ENCODE peak calls at places on chromosomes 12 and 14, in four cellular contexts. O is IMR-90, V is esophagus squamous epithelium, T is gastrocnemius medialis. W is an unnamed sample.
A peak's percentile ranks its signal among the peaks of the same experiment; 100 is the strongest.

GRCh38 chr12:107138990-107139389 is 45.6 kb upstream of the CRY1 start:
- DNase-seq in O (no peak), V (no peak), T (no peak), W (no peak)

GRCh38 chr12:51244269-51244668 is 5.6 kb downstream of the DAZAP2 start:
- DNase-seq in O (peak; percentile 40), V (no peak), T (no peak), W (no peak)

GRCh38 chr14:103530390-103530789 is 1.4 kb downstream of the TRMT61A start:
- DNase-seq in O (peak; percentile 13), V (no peak), T (no peak), W (no peak)

GRCh38 chr14:69079188-69079742 is 73.7 kb downstream of the DCAF5 start:
- DNase-seq in O (peak; percentile 88), V (no peak), T (no peak), W (no peak)

GRCh38 chr12:116389326-116389725 is 111.8 kb upstream of the MED13L start:
- DNase-seq in O (no peak), V (no peak), T (no peak), W (no peak)

GRCh38 chr12:23760495-23760894 is 189.0 kb downstream of the SOX5 start:
- DNase-seq in O (no peak), V (no peak), T (no peak), W (no peak)

GRCh38 chr14:38127784-38128183 is 79.9 kb upstream of the SSTR1 start:
- DNase-seq in O (peak; percentile 47), V (no peak), T (no peak), W (no peak)

GRCh38 chr14:34461334-34462131 is 507 bp downstream of the SPTSSA start:
- DNase-seq in O (peak; percentile 52), V (no peak), T (peak; percentile 37), W (peak; percentile 31)

GRCh38 chr14:31244626-31245025 is 37.0 kb upstream of the HECTD1 start:
- DNase-seq in O (no peak), V (no peak), T (no peak), W (no peak)

GRCh38 chr14:32784408-32784807 is 154.3 kb upstream of the NPAS3 start:
- DNase-seq in O (no peak), V (no peak), T (no peak), W (no peak)

GRCh38 chr12:10122689-10123088 is 7.3 kb downstream of the CLEC7A start:
- DNase-seq in O (no peak), V (no peak), T (no peak), W (no peak)

GRCh38 chr12:132410296-132410625 is 79.7 kb upstream of the FBRSL1 start:
- DNase-seq in O (no peak), V (no peak), T (no peak), W (no peak)

GRCh38 chr12:120290541-120291312 is 976 bp downstream of the RNU4-2 start:
- DNase-seq in O (no peak), V (no peak), T (no peak), W (peak; percentile 34)

GRCh38 chr14:81062816-81063215 is 107.4 kb downstream of the TSHR start:
- DNase-seq in O (peak; percentile 0), V (no peak), T (no peak), W (no peak)

GRCh38 chr14:79016828-79017505 is 846.8 kb downstream of the NRXN3 start:
- DNase-seq in O (peak; percentile 88), V (no peak), T (no peak), W (no peak)

GRCh38 chr12:20695232-20695631 is at the start of gene SLCO1C1:
- DNase-seq in O (no peak), V (no peak), T (no peak), W (no peak)

GRCh38 chr14:41629876-41630275 is 23.2 kb downstream of the LRFN5 start:
- DNase-seq in O (no peak), V (no peak), T (no peak), W (no peak)

GRCh38 chr12:21891763-21892217 is 49.4 kb downstream of the ABCC9 start:
- DNase-seq in O (no peak), V (no peak), T (peak; percentile 65), W (peak; percentile 92)

GRCh38 chr14:77830692-77831091 is 30.8 kb downstream of the ADCK1 start:
- DNase-seq in O (no peak), V (no peak), T (no peak), W (no peak)

GRCh38 chr14:64772394-64772950 is 68.2 kb downstream of the PLEKHG3 start:
- DNase-seq in O (no peak), V (no peak), T (no peak), W (no peak)

GRCh38 chr14:34078117-34078743 is 127.4 kb upstream of the EGLN3 start:
- DNase-seq in O (no peak), V (no peak), T (no peak), W (no peak)

GRCh38 chr12:83826112-83826511 is 1086.5 kb downstream of the SLC6A15 start:
- DNase-seq in O (peak; percentile 28), V (no peak), T (no peak), W (no peak)

GRCh38 chr12:50923361-50924130 is 28.8 kb upstream of the HIGD1C start:
- DNase-seq in O (no peak), V (no peak), T (no peak), W (no peak)

GRCh38 chr12:50052964-50053363 is 4.4 kb upstream of the ASIC1 start:
- DNase-seq in O (no peak), V (no peak), T (no peak), W (no peak)

GRCh38 chr12:44972746-44973421 is 78.0 kb downstream of the DBX2 start:
- DNase-seq in O (no peak), V (no peak), T (no peak), W (no peak)

GRCh38 chr12:111570090-111570961 is 28.8 kb downstream of the ATXN2 start:
- DNase-seq in O (peak; percentile 92), V (no peak), T (no peak), W (no peak)

GRCh38 chr12:105955976-105956375 is 182.8 kb downstream of the NUAK1 start:
- DNase-seq in O (no peak), V (no peak), T (no peak), W (no peak)

GRCh38 chr12:119758236-119758635 is 90.3 kb downstream of the PRKAB1 start:
- DNase-seq in O (no peak), V (no peak), T (no peak), W (no peak)

GRCh38 chr12:16076553-16076952 is 165.4 kb downstream of the DERA start:
- DNase-seq in O (peak; percentile 2), V (no peak), T (no peak), W (no peak)

GRCh38 chr14:106802413-106803364 is 1276.3 kb downstream of the TMEM121 start:
- DNase-seq in O (no peak), V (no peak), T (no peak), W (no peak)

GRCh38 chr12:107225626-107226025 is 132.3 kb upstream of the CRY1 start:
- DNase-seq in O (peak; percentile 42), V (no peak), T (no peak), W (no peak)

GRCh38 chr12:100141998-100142850 is 450 bp downstream of the BLTP3B start:
- DNase-seq in O (no peak), V (no peak), T (peak; percentile 48), W (peak; percentile 88)
- TF ChIP-seq POLR2A in O (peak; percentile 97), V (peak; percentile 86), T (peak; percentile 72), W (no peak)

DNA sequence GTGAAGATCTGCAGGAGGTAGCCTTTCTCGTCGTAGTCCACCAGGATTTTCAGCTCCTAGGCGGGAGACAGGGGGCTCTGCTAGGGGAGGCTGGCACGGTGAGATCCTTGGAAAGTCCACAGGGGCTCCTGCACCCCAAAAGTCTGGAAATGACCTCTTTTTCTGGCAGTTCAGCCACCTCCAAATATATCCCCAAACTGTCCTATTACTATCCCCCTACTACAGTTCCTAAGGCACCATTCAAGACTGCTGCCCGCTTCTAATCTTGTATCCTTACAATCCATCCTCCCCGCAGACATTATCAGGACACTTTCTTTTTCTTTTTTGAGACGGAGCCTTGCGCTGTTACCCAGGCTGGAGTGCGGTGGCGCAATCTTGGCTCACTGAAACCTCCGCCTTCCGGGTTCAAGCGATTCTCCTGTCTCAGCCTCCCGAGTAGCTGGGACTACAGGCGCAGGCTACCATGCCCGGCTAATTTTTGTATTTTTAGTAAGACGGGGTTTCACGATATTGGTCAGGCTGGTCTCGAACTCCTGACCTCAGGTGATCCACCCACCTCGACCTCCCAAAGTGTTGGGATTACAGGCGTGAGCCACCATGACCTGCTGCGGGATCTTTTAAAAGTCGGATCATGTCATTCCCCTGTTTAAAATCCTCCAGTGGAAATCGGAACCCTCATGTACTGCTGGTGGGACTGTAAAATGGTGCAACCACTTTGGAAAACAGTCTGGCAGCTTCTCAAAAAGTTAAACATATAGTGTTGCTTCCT is 18.5 kb downstream of the HPD start:
- DNase-seq in O (no peak), V (no peak), T (no peak), W (no peak)
- TF ChIP-seq CTCF in O (no peak), V (no peak), T (no peak), W (no peak)

GRCh38 chr14:104968153-104968527 is 10.0 kb downstream of the AHNAK2 start:
- DNase-seq in O (peak; percentile 35), V (no peak), T (no peak), W (peak; percentile 80)

GRCh38 chr14:104967414-104968152 is 10.6 kb downstream of the AHNAK2 start:
- DNase-seq in O (no peak), V (no peak), T (no peak), W (peak; percentile 95)

GRCh38 chr14:104965561-104966231 is 12.5 kb downstream of the AHNAK2 start:
- DNase-seq in O (no peak), V (no peak), T (no peak), W (no peak)

GRCh38 chr14:104966261-104967143 is 11.7 kb downstream of the AHNAK2 start:
- DNase-seq in O (no peak), V (no peak), T (no peak), W (no peak)

GRCh38 chr14:104967144-104967413 is 11.1 kb downstream of the AHNAK2 start:
- DNase-seq in O (no peak), V (no peak), T (no peak), W (no peak)
- H3K4me3 ChIP-seq in O (no peak overlapping the region), V (peak overlapping the region; percentile 25), T (no peak overlapping the region), W (no peak overlapping the region)

GRCh38 chr12:55969356-55969755 is 2.7 kb downstream of the CDK2 start:
- DNase-seq in O (no peak), V (no peak), T (no peak), W (no peak)

GRCh38 chr12:55965240-55965639 is 602 bp downstream of the PMEL start:
- DNase-seq in O (no peak), V (no peak), T (no peak), W (no peak)

GRCh38 chr12:55965941-55966407 is at the start of gene PMEL:
- DNase-seq in O (no peak), V (no peak), T (no peak), W (no peak)

GRCh38 chr12:55963760-55964159 is 2.1 kb downstream of the PMEL start:
- DNase-seq in O (no peak), V (no peak), T (no peak), W (no peak)

DNA sequence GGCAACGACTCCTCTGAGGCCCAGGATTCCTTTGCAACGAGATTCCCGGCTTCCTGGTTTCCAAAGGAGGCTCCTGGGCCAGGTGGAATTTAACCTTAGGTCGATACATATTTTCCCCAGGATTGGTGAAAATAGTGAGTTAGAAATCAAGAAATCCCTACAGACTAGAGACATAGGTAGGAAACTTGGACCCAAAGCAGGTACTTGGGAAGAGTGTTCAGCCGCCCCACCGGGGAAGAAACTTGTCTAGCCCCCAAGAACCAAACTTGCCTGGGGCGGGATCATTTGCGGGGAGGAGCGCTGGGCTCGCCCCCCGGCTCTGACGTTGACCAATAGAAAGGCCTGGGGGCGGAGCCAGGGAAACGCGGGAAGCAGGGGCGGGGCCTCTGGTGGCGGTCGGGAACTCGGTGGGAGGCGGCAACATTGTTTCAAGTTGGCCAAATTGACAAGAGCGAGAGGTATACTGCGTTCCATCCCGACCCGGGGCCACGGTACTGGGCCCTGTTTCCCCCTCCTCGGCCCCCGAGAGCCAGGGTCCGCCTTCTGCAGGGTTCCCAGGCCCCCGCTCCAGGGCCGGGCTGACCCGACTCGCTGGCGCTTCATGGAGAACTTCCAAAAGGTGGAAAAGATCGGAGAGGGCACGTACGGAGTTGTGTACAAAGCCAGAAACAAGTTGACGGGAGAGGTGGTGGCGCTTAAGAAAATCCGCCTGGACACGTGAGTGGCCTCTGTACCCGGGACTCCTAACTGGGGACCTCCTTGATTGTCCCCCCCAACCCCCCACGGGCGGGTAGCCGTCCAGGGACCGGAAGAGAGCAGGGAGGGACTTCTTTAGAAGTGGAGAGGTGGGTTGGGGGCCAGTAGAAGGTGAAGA is at the start of gene CDK2:
- DNase-seq in O (peak; percentile 65), V (peak; percentile 40), T (peak; percentile 81), W (peak; percentile 99)
- TF ChIP-seq POLR2A in O (peak; percentile 82), V (peak; percentile 83), T (peak; percentile 69), W (no peak)